ENCODE peak calls at places on chromosomes 4 and X, in eight cellular contexts. J is AG04449; A is psoas muscle; F is Panc1; L is GM12865; M is CD8-positive, alpha-beta T cell; R is lower leg skin; Q is lower lobe of right lung. T is an unnamed sample.

GRCh38 chr4:109472343-109472761 is 38.7 kb downstream of the SEC24B start:
- DNase-seq in L (no peak), F (no peak), R (no peak), Q (no peak), J (peak; percentile 1), M (no peak), A (no peak), T (no peak)

GRCh38 chr4:149203256-149204001 is 612.2 kb downstream of the IQCM start:
- DNase-seq in R (no peak), F (no peak), J (no peak), Q (no peak), A (no peak), M (no peak), L (no peak), T (no peak)

GRCh38 chrX:39907964-39908616 is 189.7 kb downstream of the BCOR start:
- DNase-seq in Q (peak; percentile 78), M (no peak), L (peak; percentile 48), J (peak; percentile 88), F (peak; percentile 28), R (peak; percentile 17), A (peak; percentile 73), T (no peak)

GRCh38 chr4:90074322-90074886 is 52.8 kb upstream of the CCSER1 start:
- DNase-seq in A (no peak), L (no peak), M (no peak), F (no peak), Q (no peak), R (no peak), J (no peak), T (no peak)

GRCh38 chr4:182600093-182600492 is 317.1 kb downstream of the DCTD start:
- DNase-seq in J (no peak), A (no peak), L (no peak), M (no peak), R (no peak), Q (no peak), F (no peak), T (no peak)

GRCh38 chrX:65406532-65406931 is 128.1 kb downstream of the LAS1L start:
- DNase-seq in R (no peak), L (peak; percentile 18), M (no peak), J (no peak), Q (no peak), A (no peak), F (no peak), T (no peak)

GRCh38 chr4:82421796-82422560 is 8.3 kb downstream of the HNRNPDL start:
- DNase-seq in J (no peak), M (no peak), F (no peak), R (no peak), Q (no peak), A (no peak), L (peak; percentile 37), T (peak; percentile 43)

GRCh38 chr4:37584087-37584486 is 102.1 kb downstream of the RELL1 start:
- DNase-seq in L (no peak), F (no peak), J (no peak), R (no peak), A (no peak), Q (no peak), M (no peak), T (no peak)

GRCh38 chr4:11618666-11619282 is 190.1 kb upstream of the HS3ST1 start:
- DNase-seq in M (no peak), Q (no peak), J (no peak), F (no peak), R (no peak), L (no peak), A (no peak), T (no peak)

GRCh38 chr4:170281027-170281426 is 191.3 kb upstream of the AADAT start:
- DNase-seq in F (no peak), A (no peak), L (no peak), M (no peak), Q (no peak), J (no peak), R (no peak), T (no peak)
- TF ChIP-seq CTCF in F (no peak), A (no peak), L (no peak), M (no peak), Q (no peak), J (no peak), R (no peak), T (no peak)

DNA sequence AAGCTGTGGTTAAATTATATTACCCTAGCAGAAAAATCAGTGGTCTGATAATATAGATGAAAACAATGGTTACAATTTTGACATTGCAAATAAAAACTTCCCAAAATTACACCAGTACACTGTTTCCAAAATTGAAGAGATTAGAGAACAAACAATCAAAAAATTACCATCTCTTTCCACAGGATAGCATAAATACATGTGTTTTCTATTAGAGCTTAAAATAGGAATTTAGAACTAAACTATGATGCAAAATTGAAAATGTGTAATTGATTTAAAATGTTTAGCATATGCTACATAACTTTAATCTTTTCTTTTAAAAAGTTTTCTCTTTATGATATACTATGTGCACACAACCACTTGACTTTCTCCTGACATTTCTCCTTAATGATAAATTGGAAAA is 6.7 kb downstream of the EDNRA start:
- DNase-seq in R (no peak), F (no peak), Q (no peak), M (no peak), L (no peak), J (no peak), A (no peak), T (no peak)
- H3K4me3 ChIP-seq in R (no peak overlapping the region), F (no peak overlapping the region), Q (no peak overlapping the region), M (no peak overlapping the region), L (no peak overlapping the region), J (no peak overlapping the region), A (no peak overlapping the region), T (no peak overlapping the region)

GRCh38 chr4:86657382-86657781 is 63.3 kb downstream of the PTPN13 start:
- DNase-seq in M (no peak), F (no peak), J (no peak), L (peak; percentile 31), Q (no peak), R (no peak), A (no peak), T (no peak)

GRCh38 chr4:86652332-86652932 is 58.3 kb downstream of the PTPN13 start:
- DNase-seq in M (no peak), J (no peak), F (no peak), Q (no peak), R (no peak), A (no peak), L (no peak), T (no peak)

GRCh38 chr4:86657910-86658309 is 63.8 kb downstream of the PTPN13 start:
- DNase-seq in J (no peak), L (peak; percentile 75), M (no peak), A (no peak), R (no peak), Q (no peak), F (no peak), T (peak; percentile 31)

DNA sequence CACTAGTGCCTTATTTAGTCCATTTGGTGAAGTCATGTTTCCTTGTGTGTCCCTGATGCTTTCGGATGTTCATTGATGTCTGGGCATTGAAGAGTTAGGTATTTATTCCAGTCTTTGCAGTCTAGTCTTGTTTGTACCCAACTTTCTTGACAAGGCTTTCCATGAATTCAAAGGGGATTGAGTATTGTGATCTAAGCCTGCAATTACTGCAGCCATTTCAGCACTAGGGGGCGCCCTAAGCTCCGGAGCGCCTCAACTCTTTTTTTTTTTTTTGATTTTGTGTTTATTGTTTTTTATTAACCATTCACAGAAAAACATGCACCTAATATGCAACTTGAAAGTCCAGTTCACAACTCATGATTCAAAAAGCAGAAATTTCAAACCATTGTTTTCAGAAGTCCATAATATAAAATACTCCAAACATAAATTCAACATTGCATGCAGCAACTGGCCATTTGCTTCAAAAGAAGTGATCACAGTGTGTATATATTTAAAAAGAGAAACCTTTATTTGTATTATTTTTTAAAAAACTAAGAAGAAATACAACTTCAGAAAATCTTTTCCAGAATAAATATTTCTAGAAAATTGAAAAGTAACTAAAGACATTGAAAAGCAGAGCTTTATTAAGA is 59.2 kb downstream of the PTPN13 start:
- DNase-seq in Q (no peak), J (no peak), A (no peak), F (no peak), L (peak; percentile 21), R (no peak), M (no peak), T (no peak)
- TF ChIP-seq CTCF in Q (peak; percentile 20), J (no peak), A (no peak), F (peak; percentile 34), L (peak; percentile 30), R (no peak), M (no peak), T (peak; percentile 69)

GRCh38 chr4:41932988-41933387 is 2.2 kb upstream of the TMEM33 start:
- DNase-seq in Q (no peak), F (no peak), L (no peak), R (no peak), J (no peak), M (no peak), A (no peak), T (no peak)

GRCh38 chr4:41930139-41930831 is 4.9 kb upstream of the TMEM33 start:
- DNase-seq in R (no peak), F (no peak), A (no peak), M (no peak), J (no peak), Q (no peak), L (no peak), T (no peak)

GRCh38 chr4:41934813-41935651 is at the start of gene TMEM33:
- DNase-seq in J (peak; percentile 9), Q (peak; percentile 91), R (peak; percentile 83), M (peak; percentile 71), A (peak; percentile 85), L (peak; percentile 91), F (peak; percentile 71), T (peak; percentile 86)

GRCh38 chr4:41935652-41936021 is 408 bp downstream of the TMEM33 start:
- DNase-seq in F (no peak), A (no peak), J (no peak), R (no peak), L (peak; percentile 37), Q (no peak), M (no peak), T (no peak)

DNA sequence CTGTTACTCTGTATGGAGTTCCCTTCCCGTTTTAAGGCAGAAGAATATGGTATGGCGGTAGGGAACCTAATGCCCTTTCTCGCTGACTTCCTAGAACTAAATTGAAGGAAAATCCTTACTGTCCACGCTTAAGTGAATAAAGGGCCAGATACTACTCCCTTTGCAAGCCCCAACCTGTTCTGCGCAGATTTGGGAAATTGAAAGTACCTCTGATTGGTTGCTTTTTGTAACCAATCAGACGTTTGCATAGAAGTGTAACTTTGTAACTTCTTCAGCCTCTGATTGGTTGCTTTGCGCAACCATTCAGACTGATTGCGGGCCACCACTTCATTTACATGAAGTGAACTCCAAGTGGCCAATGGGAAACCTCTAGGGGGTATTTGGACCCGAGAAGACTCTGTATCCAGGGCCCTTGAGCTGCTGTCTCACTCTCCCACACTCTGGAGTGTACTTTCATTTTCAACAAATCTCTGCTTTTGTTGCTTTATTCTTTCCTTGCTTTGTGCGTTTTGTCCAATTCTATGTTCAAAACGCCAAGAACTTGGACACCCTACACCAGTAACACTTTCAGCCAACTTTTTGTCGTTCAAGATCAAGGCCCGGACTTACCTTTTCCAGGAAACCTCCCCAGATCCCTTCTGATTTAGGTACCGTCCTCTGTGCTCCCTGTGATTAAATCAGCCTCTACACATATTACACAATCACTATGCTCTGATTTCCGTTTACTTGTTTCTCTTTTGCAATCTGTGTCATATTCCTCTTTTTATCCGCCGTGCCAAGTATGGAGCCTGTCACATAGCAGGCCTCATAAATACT is 1.0 kb upstream of the TMEM33 start:
- DNase-seq in Q (peak; percentile 63), A (no peak), R (no peak), F (peak; percentile 71), L (no peak), J (no peak), M (no peak), T (no peak)
- H3K4me3 ChIP-seq in Q (peak overlapping the region; percentile 89), A (peak overlapping the region; percentile 92), R (no peak overlapping the region), F (peak overlapping the region; percentile 94), L (peak overlapping the region; percentile 94), J (no peak overlapping the region), M (peak overlapping the region; percentile 87), T (peak overlapping the region; percentile 95)